ENCODE peak calls at places on chromosomes 6 and 20, in four cellular contexts. One of them, this sample, is unnamed.

GRCh38 chr6:109979033-109979921 is 1.2 kb downstream of the GPR6 start:
- DNase-seq in body of pancreas: peak
- DNase-seq in dorsolateral prefrontal cortex: peak
- DNase-seq in psoas muscle: no peak
- DNase-seq in this sample: no peak

GRCh38 chr6:99354983-99355382 is 5.5 kb upstream of the FAXC start:
- DNase-seq in body of pancreas: no peak
- DNase-seq in dorsolateral prefrontal cortex: no peak
- DNase-seq in psoas muscle: no peak
- DNase-seq in this sample: no peak

GRCh38 chr6:152380993-152381898 is 255.9 kb downstream of the SYNE1 start:
- DNase-seq in body of pancreas: peak
- DNase-seq in dorsolateral prefrontal cortex: peak
- DNase-seq in psoas muscle: peak
- DNase-seq in this sample: no peak

GRCh38 chr6:28212510-28213212 is 12.4 kb upstream of the ZSCAN9 start:
- DNase-seq in body of pancreas: peak
- DNase-seq in dorsolateral prefrontal cortex: no peak
- DNase-seq in psoas muscle: no peak
- DNase-seq in this sample: no peak

GRCh38 chr6:98458713-98459112 is 375.7 kb upstream of the POU3F2 start:
- DNase-seq in body of pancreas: no peak
- DNase-seq in dorsolateral prefrontal cortex: no peak
- DNase-seq in psoas muscle: no peak
- DNase-seq in this sample: no peak

GRCh38 chr20:63745424-63745805 is 5.8 kb downstream of the SLC2A4RG start:
- DNase-seq in body of pancreas: no peak
- DNase-seq in dorsolateral prefrontal cortex: no peak
- DNase-seq in psoas muscle: peak
- DNase-seq in this sample: no peak

GRCh38 chr6:37218501-37218900 is 39.1 kb upstream of the TBC1D22B start:
- DNase-seq in body of pancreas: no peak
- DNase-seq in dorsolateral prefrontal cortex: no peak
- DNase-seq in psoas muscle: no peak
- DNase-seq in this sample: no peak

GRCh38 chr20:1827974-1828785 is 67.0 kb upstream of the SIRPA start:
- DNase-seq in body of pancreas: peak
- DNase-seq in dorsolateral prefrontal cortex: peak
- DNase-seq in psoas muscle: no peak
- DNase-seq in this sample: no peak

GRCh38 chr6:131523988-131524673 is 48.9 kb upstream of the ARG1 start:
- DNase-seq in body of pancreas: no peak
- DNase-seq in dorsolateral prefrontal cortex: no peak
- DNase-seq in psoas muscle: no peak
- DNase-seq in this sample: no peak

GRCh38 chr6:43739642-43740091 is 30.3 kb upstream of the VEGFA start:
- DNase-seq in body of pancreas: no peak
- DNase-seq in dorsolateral prefrontal cortex: no peak
- DNase-seq in psoas muscle: no peak
- DNase-seq in this sample: no peak

DNA sequence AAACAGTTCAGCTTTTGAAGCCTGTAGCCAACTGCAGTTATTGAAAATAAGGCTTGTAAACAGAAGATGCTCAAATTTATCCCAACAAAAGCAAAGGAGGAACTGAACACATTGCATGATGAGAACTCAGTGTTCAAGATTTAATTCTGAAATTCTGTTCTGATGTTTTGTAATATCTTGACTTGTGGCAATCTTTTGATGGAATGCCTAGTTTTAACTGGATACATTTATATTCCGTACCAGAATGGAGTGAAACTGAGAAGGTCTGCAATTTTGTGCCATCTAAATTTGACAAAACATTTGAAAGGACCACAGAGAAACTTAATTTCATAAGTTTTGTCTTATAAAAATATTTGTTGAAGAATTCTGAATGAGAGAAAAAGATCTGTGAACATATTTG is 17.5 kb downstream of the FYN start:
- DNase-seq in body of pancreas: no peak
- DNase-seq in dorsolateral prefrontal cortex: no peak
- DNase-seq in psoas muscle: no peak
- DNase-seq in this sample: no peak
- TF ChIP-seq CTCF in body of pancreas: no peak
- TF ChIP-seq CTCF in dorsolateral prefrontal cortex: no peak
- TF ChIP-seq CTCF in psoas muscle: no peak
- TF ChIP-seq CTCF in this sample: no peak

GRCh38 chr6:3991941-3992340 is 87.0 kb downstream of the FAM217A start:
- DNase-seq in body of pancreas: no peak
- DNase-seq in dorsolateral prefrontal cortex: no peak
- DNase-seq in psoas muscle: no peak
- DNase-seq in this sample: no peak

GRCh38 chr6:3986241-3986640 is 92.7 kb downstream of the FAM217A start:
- DNase-seq in body of pancreas: no peak
- DNase-seq in dorsolateral prefrontal cortex: no peak
- DNase-seq in psoas muscle: no peak
- DNase-seq in this sample: no peak

GRCh38 chr6:3987072-3987471 is 91.9 kb downstream of the FAM217A start:
- DNase-seq in body of pancreas: peak
- DNase-seq in dorsolateral prefrontal cortex: no peak
- DNase-seq in psoas muscle: no peak
- DNase-seq in this sample: no peak

GRCh38 chr6:3987576-3987975 is 91.4 kb downstream of the FAM217A start:
- DNase-seq in body of pancreas: no peak
- DNase-seq in dorsolateral prefrontal cortex: no peak
- DNase-seq in psoas muscle: no peak
- DNase-seq in this sample: no peak

GRCh38 chr6:3990692-3991491 is 88.0 kb downstream of the FAM217A start:
- DNase-seq in body of pancreas: peak
- DNase-seq in dorsolateral prefrontal cortex: peak
- DNase-seq in psoas muscle: peak
- DNase-seq in this sample: peak
- H3K4me3 ChIP-seq in body of pancreas: no peak
- H3K4me3 ChIP-seq in dorsolateral prefrontal cortex: peak
- H3K4me3 ChIP-seq in psoas muscle: peak
- H3K4me3 ChIP-seq in this sample: peak

GRCh38 chr20:6169251-6169650 is 46.4 kb upstream of the FERMT1 start:
- DNase-seq in body of pancreas: no peak
- DNase-seq in dorsolateral prefrontal cortex: no peak
- DNase-seq in psoas muscle: no peak
- DNase-seq in this sample: no peak
- TF ChIP-seq CTCF in body of pancreas: no peak
- TF ChIP-seq CTCF in dorsolateral prefrontal cortex: no peak
- TF ChIP-seq CTCF in psoas muscle: no peak
- TF ChIP-seq CTCF in this sample: no peak

GRCh38 chr20:4013041-4013440 is 2.3 kb downstream of the RNF24 start:
- DNase-seq in body of pancreas: no peak
- DNase-seq in dorsolateral prefrontal cortex: no peak
- DNase-seq in psoas muscle: no peak
- DNase-seq in this sample: no peak
- H3K4me3 ChIP-seq in body of pancreas: no peak
- H3K4me3 ChIP-seq in dorsolateral prefrontal cortex: peak
- H3K4me3 ChIP-seq in psoas muscle: no peak
- H3K4me3 ChIP-seq in this sample: no peak

DNA sequence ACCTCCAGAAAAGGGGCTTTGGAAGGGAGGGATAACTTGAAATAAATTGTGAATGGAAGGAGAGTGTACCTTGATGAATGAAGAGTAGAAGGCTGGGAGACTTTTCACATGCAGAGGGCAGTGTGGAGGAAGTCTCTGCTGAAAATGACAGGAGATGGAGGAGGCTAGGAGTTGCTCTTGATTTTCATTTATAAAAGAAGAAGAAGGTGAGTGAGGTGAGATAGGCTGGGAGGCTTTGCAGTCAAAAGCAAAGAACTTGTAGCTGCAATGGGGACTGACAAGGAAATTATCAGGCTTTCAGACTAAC is 1.4 kb downstream of the HCRTR2 start:
- DNase-seq in body of pancreas: no peak
- DNase-seq in dorsolateral prefrontal cortex: no peak
- DNase-seq in psoas muscle: no peak
- DNase-seq in this sample: no peak
- TF ChIP-seq CTCF in body of pancreas: no peak
- TF ChIP-seq CTCF in dorsolateral prefrontal cortex: no peak
- TF ChIP-seq CTCF in psoas muscle: no peak
- TF ChIP-seq CTCF in this sample: no peak

DNA sequence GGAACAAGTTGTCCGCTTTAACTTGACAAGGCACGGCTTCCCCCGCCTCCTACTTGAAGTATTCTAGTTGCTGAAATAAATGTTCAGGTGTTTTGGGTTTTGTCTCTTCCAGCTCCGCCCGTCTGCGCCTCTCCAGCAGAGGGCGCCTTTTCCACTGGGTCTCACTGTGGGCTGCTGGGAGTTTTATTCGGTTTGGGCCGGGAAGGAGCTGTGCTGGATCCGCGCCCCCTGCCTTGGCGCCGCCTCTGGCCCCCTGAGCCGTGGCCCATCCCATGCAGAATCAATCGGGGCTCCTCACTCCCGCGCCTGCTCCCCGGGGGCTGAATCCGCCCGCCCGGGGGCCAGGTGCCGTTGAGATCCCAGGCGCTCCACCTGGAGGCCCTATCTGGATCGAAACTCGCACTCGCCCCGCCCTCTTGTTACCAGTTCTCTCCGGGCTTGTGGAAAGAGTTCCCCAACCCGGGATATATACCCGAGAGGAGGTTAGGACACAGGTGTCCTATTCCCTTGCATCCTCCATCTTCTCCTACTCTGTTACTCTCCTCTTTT is 51.0 kb upstream of the TCF21 start:
- DNase-seq in body of pancreas: peak
- DNase-seq in dorsolateral prefrontal cortex: no peak
- DNase-seq in psoas muscle: peak
- DNase-seq in this sample: no peak
- H3K4me3 ChIP-seq in body of pancreas: no peak
- H3K4me3 ChIP-seq in dorsolateral prefrontal cortex: peak
- H3K4me3 ChIP-seq in psoas muscle: peak
- H3K4me3 ChIP-seq in this sample: peak

GRCh38 chr6:31811645-31812044 is 3.4 kb downstream of the HSPA1L start:
- DNase-seq in body of pancreas: no peak
- DNase-seq in dorsolateral prefrontal cortex: no peak
- DNase-seq in psoas muscle: no peak
- DNase-seq in this sample: no peak

GRCh38 chr6:31805939-31806469 is 762 bp downstream of the LSM2 start:
- DNase-seq in body of pancreas: no peak
- DNase-seq in dorsolateral prefrontal cortex: no peak
- DNase-seq in psoas muscle: no peak
- DNase-seq in this sample: no peak

DNA sequence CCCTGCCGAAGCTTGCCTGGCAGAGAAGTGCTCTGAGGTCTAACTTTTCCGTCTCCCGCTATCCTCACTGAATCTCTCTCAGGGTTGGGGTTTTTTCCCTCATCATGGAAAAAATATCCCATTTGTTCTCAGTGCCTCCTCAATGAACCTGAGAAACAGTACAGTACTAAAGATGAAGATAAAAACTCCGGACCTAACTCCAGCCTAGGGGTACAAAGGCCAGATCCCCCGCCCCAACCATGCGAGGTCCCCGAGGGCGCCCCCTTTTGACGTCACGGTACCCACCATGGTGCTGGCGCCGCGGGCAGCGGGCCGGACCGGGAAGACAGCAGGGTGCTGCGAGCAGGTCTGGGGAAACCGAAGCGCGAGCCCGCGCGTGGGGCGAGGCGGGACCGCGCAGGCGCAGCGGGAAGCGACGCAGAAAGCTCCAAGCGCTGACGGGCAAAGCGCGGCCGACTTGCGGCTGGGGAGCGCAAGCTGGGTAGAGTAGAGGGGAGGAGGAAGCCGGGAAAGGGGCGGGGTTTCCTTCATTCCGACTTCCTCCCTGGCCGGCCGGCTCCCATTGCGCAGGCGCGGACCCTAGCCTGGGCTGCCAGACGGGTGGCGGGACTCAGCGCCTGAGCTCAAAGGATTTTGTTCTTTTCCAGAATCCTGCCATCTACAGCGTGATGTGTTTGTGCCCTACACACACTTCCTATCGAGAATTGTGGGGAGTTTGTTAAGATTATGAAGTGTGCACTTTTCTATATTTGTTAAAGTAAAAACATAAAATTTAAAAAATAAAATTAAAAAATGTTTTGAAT is at the start of gene LSM2:
- DNase-seq in body of pancreas: peak
- DNase-seq in dorsolateral prefrontal cortex: peak
- DNase-seq in psoas muscle: peak
- DNase-seq in this sample: peak
- TF ChIP-seq CTCF in body of pancreas: peak
- TF ChIP-seq CTCF in dorsolateral prefrontal cortex: peak
- TF ChIP-seq CTCF in psoas muscle: peak
- TF ChIP-seq CTCF in this sample: no peak

GRCh38 chr6:13741358-13741757 is 29.7 kb upstream of the RANBP9 start:
- DNase-seq in body of pancreas: no peak
- DNase-seq in dorsolateral prefrontal cortex: peak
- DNase-seq in psoas muscle: no peak
- DNase-seq in this sample: no peak

GRCh38 chr6:13743736-13744127 is 32.1 kb upstream of the RANBP9 start:
- DNase-seq in body of pancreas: no peak
- DNase-seq in dorsolateral prefrontal cortex: no peak
- DNase-seq in psoas muscle: no peak
- DNase-seq in this sample: no peak

DNA sequence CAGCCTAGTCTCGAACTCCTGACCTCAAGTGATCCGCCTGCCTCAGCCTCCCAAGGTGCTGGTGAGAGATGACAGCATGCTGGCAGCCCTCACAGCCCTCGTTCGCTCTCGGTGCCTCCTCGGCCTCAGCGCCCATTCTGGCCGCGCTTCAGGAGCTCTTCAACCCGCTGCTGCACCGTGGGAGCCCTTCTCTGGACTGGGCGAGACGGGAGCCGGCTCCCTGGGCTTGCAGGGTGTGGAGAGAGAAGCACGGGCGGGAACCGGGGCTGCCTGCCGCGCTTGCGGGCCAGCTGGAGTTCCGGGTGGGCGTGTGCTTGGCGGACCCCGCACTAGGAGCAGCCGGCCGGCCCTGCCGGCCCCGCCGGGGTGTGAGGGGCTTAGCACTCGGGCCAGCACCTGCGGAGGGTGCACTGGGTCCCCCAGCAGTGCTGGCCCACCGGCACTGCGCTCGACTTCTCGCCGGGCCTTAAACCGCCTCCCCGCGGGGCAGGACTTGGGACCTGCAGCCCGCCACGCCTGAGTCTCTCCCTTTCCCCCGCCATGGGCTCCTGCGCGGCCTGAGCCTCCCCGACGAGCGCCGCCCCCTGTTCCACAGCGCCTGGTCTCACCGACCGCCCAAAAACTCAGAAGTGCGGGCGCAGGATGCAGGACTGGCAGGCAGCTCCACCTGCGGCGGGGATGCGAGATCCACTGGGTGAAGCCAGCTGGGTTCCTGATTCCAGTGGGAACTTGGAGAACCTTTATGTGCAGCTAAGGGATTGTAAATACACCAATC is 31.5 kb upstream of the RANBP9 start:
- DNase-seq in body of pancreas: peak
- DNase-seq in dorsolateral prefrontal cortex: no peak
- DNase-seq in psoas muscle: no peak
- DNase-seq in this sample: no peak
- H3K4me3 ChIP-seq in body of pancreas: no peak
- H3K4me3 ChIP-seq in dorsolateral prefrontal cortex: no peak
- H3K4me3 ChIP-seq in psoas muscle: peak
- H3K4me3 ChIP-seq in this sample: no peak

DNA sequence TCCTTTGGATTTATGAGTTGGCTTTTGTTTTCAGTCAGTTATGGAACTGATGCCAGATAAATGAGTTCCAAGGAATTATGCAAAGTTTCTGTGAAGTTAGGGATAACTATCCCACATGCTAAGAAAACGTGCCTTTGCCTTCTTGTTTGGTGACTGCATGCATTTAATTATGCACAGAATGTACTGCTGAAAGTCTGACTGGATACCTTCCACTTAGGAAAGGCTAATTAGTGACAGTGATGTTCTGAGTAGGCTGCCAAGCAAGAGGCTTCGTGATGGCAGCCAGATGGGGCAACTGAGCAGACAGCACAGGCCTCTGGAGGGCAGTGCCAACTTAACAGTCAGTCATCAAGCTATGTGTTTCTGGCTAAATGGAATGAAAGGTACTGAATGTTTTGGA is 289.9 kb downstream of the CD109 start:
- DNase-seq in body of pancreas: no peak
- DNase-seq in dorsolateral prefrontal cortex: peak
- DNase-seq in psoas muscle: no peak
- DNase-seq in this sample: no peak
- TF ChIP-seq CTCF in body of pancreas: no peak
- TF ChIP-seq CTCF in dorsolateral prefrontal cortex: no peak
- TF ChIP-seq CTCF in psoas muscle: no peak
- TF ChIP-seq CTCF in this sample: no peak

This sample was measured in esophagus squamous epithelium.